ENCODE peak calls at places on chromosomes 2 and 18, in five cellular contexts. E, D, C, Q and A are unnamed samples. For H3K4me1, the result is how much of the 10 kb centered on the place peaks cover.

GRCh38 chr2:61328707-61329251 is 142.1 kb downstream of the USP34 start:
- DNase-seq in C (no peak), Q (no peak), D (no peak), E (no peak), A (peak)

GRCh38 chr2:100274566-100275199 is 47.6 kb downstream of the LONRF2 start:
- DNase-seq in Q (no peak), D (no peak), C (no peak), E (no peak), A (no peak)

GRCh38 chr18:62037012-62037742 is 144.4 kb upstream of the RNF152 start:
- DNase-seq in D (no peak), C (no peak), E (no peak), Q (peak), A (no peak)

GRCh38 chr2:220815698-220816097 is 756.4 kb downstream of the EPHA4 start:
- DNase-seq in D (no peak), C (no peak), Q (no peak), E (no peak), A (no peak)

GRCh38 chr2:165627463-165627862 is 158.0 kb downstream of the CSRNP3 start:
- DNase-seq in C (no peak), Q (no peak), D (no peak), E (no peak), A (no peak)

GRCh38 chr2:16861154-16861929 is 195.7 kb upstream of the CYRIA start:
- DNase-seq in Q (no peak), E (no peak), D (no peak), C (no peak), A (no peak)

GRCh38 chr2:64543006-64543697 is 19.0 kb downstream of the AFTPH start:
- DNase-seq in E (no peak), D (no peak), C (no peak), Q (no peak), A (no peak)

GRCh38 chr2:204680576-204680975 is 135.3 kb downstream of the PARD3B start:
- DNase-seq in D (no peak), E (no peak), C (no peak), Q (no peak), A (no peak)

GRCh38 chr2:178436662-178437061 is 14.3 kb downstream of the PRKRA start:
- DNase-seq in Q (no peak), E (no peak), C (no peak), D (no peak), A (no peak)

GRCh38 chr2:69243652-69244051 is 143.4 kb downstream of the GFPT1 start:
- DNase-seq in C (no peak), E (no peak), D (no peak), Q (no peak), A (no peak)

GRCh38 chr2:69244889-69245288 is 142.1 kb downstream of the GFPT1 start:
- DNase-seq in C (no peak), D (no peak), E (no peak), Q (no peak), A (no peak)

GRCh38 chr2:69250981-69251380 is 136.0 kb downstream of the GFPT1 start:
- DNase-seq in D (no peak), E (no peak), C (no peak), Q (no peak), A (no peak)

GRCh38 chr2:69253033-69253535 is 133.9 kb downstream of the GFPT1 start:
- DNase-seq in C (no peak), E (no peak), Q (no peak), D (no peak), A (no peak)

GRCh38 chr2:69248232-69248631 is 138.8 kb downstream of the GFPT1 start:
- DNase-seq in E (no peak), Q (no peak), D (no peak), C (no peak), A (no peak)
- TF ChIP-seq POLR2A in E (no peak), Q (no peak), D (no peak), C (no peak), A (no peak)

DNA sequence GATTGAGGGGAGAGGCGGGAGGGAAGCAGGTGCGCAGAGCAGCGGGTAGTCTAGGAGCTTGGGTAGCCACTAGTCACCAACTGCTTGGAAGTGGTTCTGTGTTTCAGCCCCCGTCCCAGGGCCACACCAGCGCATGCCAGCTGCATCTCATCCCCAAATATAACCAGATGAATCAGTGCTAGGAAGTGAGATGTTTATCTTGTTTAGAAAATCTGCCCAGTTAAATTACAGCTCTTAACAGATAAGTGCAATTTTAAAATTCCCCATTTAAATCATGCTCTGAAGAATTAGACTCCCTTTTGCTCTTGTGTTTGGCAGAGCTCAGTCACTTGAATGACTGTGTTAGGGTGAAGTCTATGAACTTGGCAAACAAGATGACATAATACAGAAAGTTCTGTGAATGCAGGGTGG is 193.8 kb downstream of the SEPTIN10 start:
- DNase-seq in Q (no peak), D (no peak), E (no peak), C (no peak), A (no peak)
- H3K4me1 ChIP-seq in Q (under half), D (under half), E (under half), C (under half), A (under half)

DNA sequence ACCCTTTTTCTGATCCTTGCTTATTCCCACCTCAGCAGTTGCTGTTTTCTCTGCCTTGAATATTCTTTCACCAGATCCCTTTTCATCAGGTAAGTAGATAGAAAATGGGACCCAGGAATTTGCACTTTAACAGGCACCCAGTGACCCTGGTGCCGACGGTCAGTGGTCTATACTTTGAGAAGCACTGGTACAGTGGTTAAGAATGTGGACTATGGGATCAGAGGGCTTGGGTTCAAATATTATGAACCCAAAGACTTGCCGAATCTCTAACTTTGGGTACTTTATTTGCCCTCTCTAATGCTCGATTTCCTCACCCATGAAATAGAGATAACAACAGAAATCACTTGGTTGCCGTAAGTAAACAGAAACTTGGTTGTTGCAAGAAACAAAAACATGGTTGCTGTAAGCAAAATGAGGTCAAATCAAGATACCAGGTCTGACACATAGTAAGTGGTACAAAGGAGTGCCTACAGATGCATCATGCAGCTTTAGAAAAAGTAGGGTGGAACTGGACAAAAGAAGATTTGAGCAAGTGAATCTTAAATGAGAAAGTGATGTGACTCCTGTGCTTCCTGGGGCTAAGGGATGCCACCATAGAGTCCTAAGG is 69.5 kb upstream of the GLS start:
- DNase-seq in D (no peak), Q (no peak), C (no peak), E (no peak), A (no peak)
- TF ChIP-seq POLR2A in D (no peak), Q (no peak), C (no peak), E (no peak), A (no peak)

GRCh38 chr2:43133708-43134570 is 92.5 kb downstream of the ZFP36L2 start:
- DNase-seq in D (no peak), Q (no peak), C (no peak), E (peak), A (peak)
- H3K4me1 ChIP-seq in D (under half), Q (under half), C (under half), E (half or more), A (under half)

GRCh38 chr2:43438858-43439655 is 156.8 kb downstream of the THADA start:
- DNase-seq in D (no peak), E (no peak), Q (no peak), C (no peak), A (no peak)

GRCh38 chr2:43438342-43438741 is 157.5 kb downstream of the THADA start:
- DNase-seq in E (no peak), Q (no peak), C (no peak), D (no peak), A (no peak)

GRCh38 chr2:43441195-43441594 is 154.6 kb downstream of the THADA start:
- DNase-seq in E (no peak), D (no peak), C (no peak), Q (no peak), A (no peak)

GRCh38 chr2:43436431-43436830 is 159.4 kb downstream of the THADA start:
- DNase-seq in E (no peak), D (no peak), Q (no peak), C (no peak), A (no peak)

GRCh38 chr2:43437363-43437762 is 158.5 kb downstream of the THADA start:
- DNase-seq in C (no peak), D (no peak), E (no peak), Q (no peak), A (no peak)
- TF ChIP-seq POLR2A in C (no peak), D (no peak), E (no peak), Q (no peak), A (no peak)